ENCODE peak calls at places on chromosomes 4 and X, in ten cellular contexts. Q is tibial nerve, C is upper lobe of left lung, X is sigmoid colon, T is stomach, S is HCT116, U is HepG2, N is heart left ventricle, J is A549, Z is suprapubic skin. D is an unnamed sample. For H3K4me1, the result is how much of the 10 kb centered on the place peaks cover.

GRCh38 chrX:49246541-49246940 is 11.3 kb downstream of the CCDC22 start:
- DNase-seq in Q (no peak), N (no peak), C (no peak), Z (no peak), T (no peak), X (no peak), J (no peak), S (no peak), U (no peak), D (no peak)

GRCh38 chrX:137418086-137418485 is 147.8 kb upstream of the ZIC3 start:
- DNase-seq in Z (no peak), Q (no peak), T (no peak), U (no peak), C (no peak), X (no peak), N (no peak), J (no peak), S (no peak), D (no peak)

GRCh38 chr4:33453436-33453835 is 2733.3 kb downstream of the PCDH7 start:
- DNase-seq in T (no peak), Z (no peak), Q (no peak), J (no peak), S (no peak), C (no peak), U (no peak), N (no peak), X (no peak), D (no peak)

GRCh38 chrX:65587616-65588526 is 53.3 kb upstream of the LAS1L start:
- DNase-seq in S (no peak), T (peak), Z (peak), U (no peak), J (peak), N (peak), C (peak), X (peak), Q (peak), D (peak)

GRCh38 chr4:73723029-73723428 is 17.3 kb upstream of the CXCL8 start:
- DNase-seq in X (no peak), Q (no peak), N (no peak), S (no peak), J (no peak), C (no peak), T (no peak), Z (no peak), U (no peak), D (no peak)

GRCh38 chr4:142124874-142125273 is 488.5 kb downstream of the IL15 start:
- DNase-seq in J (no peak), C (no peak), Q (no peak), N (no peak), S (no peak), U (no peak), Z (no peak), X (no peak), T (no peak), D (no peak)

GRCh38 chrX:45068555-45068954 is 132.1 kb downstream of the DIPK2B start:
- DNase-seq in S (no peak), C (no peak), J (no peak), Q (no peak), T (no peak), N (no peak), U (no peak), Z (no peak), X (no peak), D (no peak)

GRCh38 chr4:15684498-15684897 is 2.9 kb downstream of the FAM200B start:
- DNase-seq in X (no peak), C (no peak), Q (no peak), Z (no peak), T (no peak), U (no peak), J (no peak), N (no peak), S (no peak), D (no peak)

GRCh38 chr4:153776601-153777000 is 12.3 kb downstream of the SFRP2 start:
- DNase-seq in S (no peak), X (no peak), N (no peak), Q (no peak), C (no peak), U (no peak), J (no peak), T (no peak), Z (no peak), D (no peak)

GRCh38 chr4:177005801-177006230 is 213.1 kb upstream of the VEGFC start:
- DNase-seq in C (no peak), J (peak), T (no peak), X (no peak), N (no peak), S (no peak), Q (no peak), U (no peak), Z (no peak), D (no peak)

GRCh38 chrX:32867781-32868523 is 343.4 kb downstream of the DMD start:
- DNase-seq in T (no peak), S (no peak), N (no peak), C (no peak), Q (no peak), Z (no peak), X (no peak), U (no peak), J (no peak), D (no peak)

GRCh38 chrX:119756926-119757635 is 1.3 kb upstream of the SOWAHD start:
- DNase-seq in Q (no peak), U (peak), Z (no peak), S (no peak), J (no peak), X (no peak), N (no peak), T (peak), C (no peak), D (no peak)

GRCh38 chrX:119758682-119759332 is 419 bp downstream of the SOWAHD start:
- DNase-seq in J (no peak), U (no peak), N (no peak), Q (no peak), X (no peak), T (peak), Z (no peak), C (peak), S (no peak), D (no peak)

GRCh38 chrX:119757646-119757978 is 776 bp upstream of the SOWAHD start:
- DNase-seq in X (no peak), Q (no peak), Z (no peak), T (no peak), U (no peak), C (no peak), N (no peak), S (no peak), J (no peak), D (no peak)

GRCh38 chrX:119759333-119759766 is 962 bp downstream of the SOWAHD start:
- DNase-seq in C (peak), Q (no peak), U (no peak), S (no peak), N (no peak), X (no peak), T (no peak), J (no peak), Z (no peak), D (no peak)

GRCh38 chrX:119757979-119758681 is at the start of gene SOWAHD:
- DNase-seq in Q (no peak), S (no peak), J (peak), N (peak), C (peak), T (peak), X (peak), U (peak), Z (no peak), D (no peak)
- TF ChIP-seq POLR2A in Q (no peak), S (no peak), J (no peak), N (no peak), C (peak), T (no peak), X (no peak), U (no peak), Z (no peak), D (no peak)

GRCh38 chrX:54415534-54416350 is 24.5 kb upstream of the TSR2 start:
- DNase-seq in C (no peak), Q (no peak), S (no peak), T (no peak), X (no peak), U (no peak), J (no peak), N (no peak), Z (no peak), D (no peak)
- H3K4me1 ChIP-seq in C (under half), Q (under half), S (under half), T (under half), X (under half), U (under half), J (under half), N (under half), Z (under half), D (under half)

GRCh38 chrX:41332988-41333743 is 796 bp upstream of the DDX3X start:
- DNase-seq in C (peak), Q (peak), X (peak), Z (peak), S (peak), U (peak), T (peak), J (peak), N (peak), D (peak)
- TF ChIP-seq POLR2A in C (peak), Q (no peak), X (peak), Z (peak), S (no peak), U (no peak), T (peak), J (peak), N (peak), D (peak)

GRCh38 chr4:2811830-2812599 is 19.1 kb downstream of the SH3BP2 start:
- DNase-seq in S (peak), J (no peak), U (peak), Q (peak), C (peak), X (peak), N (peak), T (peak), Z (peak), D (peak)
- H3K4me1 ChIP-seq in S (under half), J (under half), U (under half), Q (half or more), C (half or more), X (under half), N (half or more), T (half or more), Z (half or more), D (under half)

DNA sequence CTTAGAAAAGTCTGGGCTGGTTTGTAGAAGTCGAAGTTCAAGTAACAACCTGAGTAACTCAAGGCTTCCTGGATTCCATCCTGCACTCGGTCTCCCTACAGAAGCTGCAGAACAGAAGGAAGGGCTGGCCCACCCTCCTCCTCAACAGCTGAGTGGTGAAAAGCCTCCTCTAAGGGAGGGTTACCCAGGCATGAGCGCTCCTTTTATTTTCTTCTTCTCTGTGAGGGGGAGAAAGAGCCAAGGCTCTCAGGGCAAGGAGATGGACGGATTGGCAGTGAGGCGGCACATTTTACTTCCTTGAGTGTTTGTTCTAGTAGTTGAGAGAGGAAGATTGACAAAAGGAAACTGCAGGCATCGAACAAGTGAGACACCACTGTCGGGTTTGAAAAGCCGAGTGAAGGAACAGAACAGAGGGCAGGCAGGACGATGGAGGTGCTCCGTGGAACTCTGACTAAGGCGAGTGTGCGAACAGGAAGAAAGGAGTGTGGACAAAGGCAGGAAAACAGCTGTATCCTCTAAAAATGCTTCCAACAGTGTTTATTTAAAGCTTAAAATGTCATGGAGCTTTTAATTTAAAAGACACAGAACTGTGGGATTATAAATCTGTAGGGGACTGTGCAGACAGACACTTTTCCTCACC is 38.4 kb upstream of the STS start:
- DNase-seq in Q (no peak), C (no peak), N (no peak), Z (no peak), S (no peak), J (no peak), X (no peak), U (no peak), T (no peak), D (no peak)
- TF ChIP-seq POLR2A in Q (no peak), C (no peak), N (no peak), Z (no peak), S (no peak), J (no peak), X (no peak), U (no peak), T (no peak), D (no peak)

D was measured in uterus.